ENCODE peak calls at places on chromosomes 11 and 22, in four cellular contexts. A is NCI-H2029 treated with DMSO at 0.1 percent for 48 hours; R is stimulated activated effector memory CD8-positive, alpha-beta T cell treated with anti-CD3 and anti-CD28 coated beads, Interleukin-12 subunit alpha, Interleukin-12 subunit beta, amount 100 ng/mL, for 72 hours; F is GM12891. I is an unnamed sample.

GRCh38 chr11:72222106-72222891 is 2.3 kb upstream of the INPPL1 start:
- DNase-seq in A (no peak), F (no peak), R (no peak), I (no peak)

GRCh38 chr11:68970921-68971636 is 9.7 kb downstream of the MRGPRD start:
- DNase-seq in A (no peak), F (no peak), R (no peak), I (no peak)

GRCh38 chr11:119375629-119376196 is 5.8 kb downstream of the USP2 start:
- DNase-seq in A (no peak), F (no peak), R (no peak), I (no peak)

GRCh38 chr11:74094393-74094792 is 76.4 kb downstream of the C2CD3 start:
- DNase-seq in R (no peak), F (no peak), A (no peak), I (no peak)

GRCh38 chr22:28246392-28246791 is 327.3 kb upstream of the PITPNB start:
- DNase-seq in R (no peak), A (no peak), F (no peak), I (no peak)

GRCh38 chr11:57015679-57016078 is 27.0 kb downstream of the OR5AK2 start:
- DNase-seq in F (no peak), R (no peak), A (no peak), I (no peak)

GRCh38 chr11:47280860-47281259 is 10.9 kb downstream of the MADD start:
- DNase-seq in A (no peak), F (no peak), R (no peak), I (no peak)

GRCh38 chr11:45332486-45332934 is 46.4 kb upstream of the SYT13 start:
- DNase-seq in F (peak; percentile 34), R (no peak), A (peak; percentile 71), I (peak; percentile 39)

GRCh38 chr11:67665537-67666302 is 8.7 kb downstream of the ALDH3B2 start:
- DNase-seq in F (no peak), A (no peak), R (no peak), I (no peak)

GRCh38 chr22:27413702-27414101 is 387.9 kb downstream of the MN1 start:
- DNase-seq in F (no peak), R (no peak), A (no peak), I (no peak)

GRCh38 chr11:46380340-46381045 is 976 bp upstream of the MDK start:
- DNase-seq in A (no peak), F (peak; percentile 76), R (no peak), I (no peak)

GRCh38 chr22:47133263-47133662 is 370.8 kb downstream of the TBC1D22A start:
- DNase-seq in A (no peak), R (no peak), F (no peak), I (no peak)

GRCh38 chr22:46446799-46447198 is 90.6 kb downstream of the CELSR1 start:
- DNase-seq in A (no peak), F (no peak), R (no peak), I (no peak)

GRCh38 chr11:12791245-12791644 is 117.0 kb downstream of the TEAD1 start:
- DNase-seq in F (no peak), A (no peak), R (no peak), I (no peak)

GRCh38 chr11:74494916-74495315 is 1.4 kb upstream of the LIPT2 start:
- DNase-seq in F (no peak), R (no peak), A (no peak), I (no peak)

I was measured in memory B cell.